ENCODE peak calls at places on chromosomes 16 and 17, in four cellular contexts. Z is stimulated activated CD8-positive, alpha-beta memory T cell treated with anti-CD3 and anti-CD28 coated beads, Interleukin-4, amount 100 ng/mL, for 1 hour; L is GM10248; X is kidney glomerular epithelial cell. D is an unnamed sample.

GRCh38 chr17:45246861-45247428 is 14.9 kb downstream of the SPATA32 start:
- DNase-seq in Z (no peak), L (peak; percentile 56), X (no peak), D (no peak)

GRCh38 chr16:19005561-19006445 is 22.1 kb downstream of the TMC7 start:
- DNase-seq in Z (no peak), L (no peak), X (no peak), D (no peak)

GRCh38 chr17:33228548-33228947 is 64.5 kb downstream of the ASIC2 start:
- DNase-seq in Z (no peak), L (no peak), X (no peak), D (no peak)

GRCh38 chr17:70187383-70187782 is 18.1 kb downstream of the KCNJ2 start:
- DNase-seq in Z (no peak), L (no peak), X (no peak), D (no peak)

GRCh38 chr17:82246365-82247174 is 17.7 kb downstream of the SLC16A3 start:
- DNase-seq in Z (no peak), L (no peak), X (peak; percentile 66), D (no peak)

GRCh38 chr16:72836181-72836580 is 211.7 kb downstream of the ZFHX3 start:
- DNase-seq in Z (no peak), L (no peak), X (no peak), D (no peak)

GRCh38 chr17:5668557-5669138 is 84.3 kb upstream of the NLRP1 start:
- DNase-seq in Z (no peak), L (no peak), X (no peak), D (no peak)

GRCh38 chr16:61791465-61791864 is 244.8 kb downstream of the CDH8 start:
- DNase-seq in Z (no peak), L (no peak), X (no peak), D (no peak)

GRCh38 chr17:64492481-64493109 is 4.3 kb downstream of the POLG2 start:
- DNase-seq in Z (no peak), L (no peak), X (no peak), D (no peak)

GRCh38 chr17:9185688-9186289 is 164.5 kb downstream of the NTN1 start:
- DNase-seq in Z (no peak), L (no peak), X (no peak), D (no peak)

GRCh38 chr17:55492951-55493350 is 18.3 kb downstream of the SMIM36 start:
- DNase-seq in Z (no peak), L (no peak), X (no peak), D (no peak)

GRCh38 chr16:19167710-19168172 is 299 bp upstream of the SYT17 start:
- DNase-seq in Z (no peak), L (peak; percentile 89), X (peak; percentile 10), D (no peak)

GRCh38 chr17:48215583-48216139 is 108.1 kb downstream of the SNX11 start:
- DNase-seq in Z (no peak), L (no peak), X (peak; percentile 77), D (no peak)

GRCh38 chr16:50767197-50767596 is 25.3 kb downstream of the CYLD start:
- DNase-seq in Z (no peak), L (no peak), X (no peak), D (no peak)

GRCh38 chr16:2086812-2087425 is 39.1 kb downstream of the TSC2 start:
- DNase-seq in Z (no peak), L (no peak), X (no peak), D (no peak)

GRCh38 chr17:40347319-40348135 is 17.0 kb downstream of the GJD3 start:
- DNase-seq in Z (no peak), L (no peak), X (no peak), D (no peak)

GRCh38 chr17:8012045-8012580 is 9.7 kb downstream of the GUCY2D start:
- DNase-seq in Z (no peak), L (no peak), X (no peak), D (no peak)

GRCh38 chr17:3600529-3601205 is 8.5 kb downstream of the TRPV1 start:
- DNase-seq in Z (no peak), L (no peak), X (no peak), D (no peak)

GRCh38 chr16:57996406-57997175 is 3.9 kb downstream of the ZNF319 start:
- DNase-seq in Z (no peak), L (no peak), X (no peak), D (no peak)